ENCODE peak calls at places on chromosomes 13 and 19, in five cellular contexts. Y is uterus, U is endothelial cell of umbilical vein, K is IMR-90, T is choroid plexus epithelial cell. L is an unnamed sample.

GRCh38 chr19:32969549-32969948 is 2.2 kb downstream of the CEP89 start:
- DNase-seq in Y (no peak), U (no peak), K (no peak), T (no peak), L (no peak)

GRCh38 chr19:52961981-52962380 is 700 bp downstream of the ZNF816 start:
- DNase-seq in Y (no peak), U (no peak), K (no peak), T (no peak), L (no peak)

GRCh38 chr13:50809133-50810090 is 34.1 kb downstream of the DLEU7 start:
- DNase-seq in Y (no peak), U (no peak), K (no peak), T (no peak), L (no peak)

GRCh38 chr13:23817136-23817535 is 72.1 kb downstream of the MIPEP start:
- DNase-seq in Y (no peak), U (no peak), K (no peak), T (no peak), L (no peak)

GRCh38 chr13:100131863-100132574 is 43.1 kb downstream of the PCCA start:
- DNase-seq in Y (no peak), U (peak), K (peak), T (peak), L (peak)

GRCh38 chr19:18446811-18447359 is 9.0 kb upstream of the ISYNA1 start:
- DNase-seq in Y (no peak), U (no peak), K (no peak), T (no peak), L (no peak)

GRCh38 chr13:64525687-64526086 is 2704.4 kb downstream of the PCDH9 start:
- DNase-seq in Y (no peak), U (no peak), K (no peak), T (no peak), L (no peak)

GRCh38 chr13:23966691-23967615 is 69.7 kb upstream of the C1QTNF9B start:
- DNase-seq in Y (no peak), U (no peak), K (peak), T (peak), L (peak)

GRCh38 chr19:16191216-16191908 is 6.2 kb downstream of the FAM32A start:
- DNase-seq in Y (no peak), U (no peak), K (no peak), T (no peak), L (no peak)

GRCh38 chr13:111494641-111495040 is 174.2 kb downstream of the TEX29 start:
- DNase-seq in Y (peak), U (no peak), K (no peak), T (no peak), L (no peak)

GRCh38 chr19:33134571-33135041 is 2.7 kb downstream of the WDR88 start:
- DNase-seq in Y (no peak), U (no peak), K (no peak), T (no peak), L (no peak)

GRCh38 chr19:15759962-15760565 is 22.3 kb downstream of the OR10H3 start:
- DNase-seq in Y (no peak), U (no peak), K (no peak), T (no peak), L (no peak)

GRCh38 chr19:51891193-51891747 is 3.5 kb upstream of the ZNF577 start:
- DNase-seq in Y (no peak), U (no peak), K (no peak), T (no peak), L (no peak)

GRCh38 chr13:80341771-80342271 is 895 bp upstream of the SPRY2 start:
- DNase-seq in Y (peak), U (peak), K (peak), T (peak), L (peak)

GRCh38 chr19:13117772-13118423 is at the start of gene NACC1:
- DNase-seq in Y (peak), U (peak), K (peak), T (peak), L (peak)

GRCh38 chr19:5687360-5688198 is 2.5 kb upstream of the RPL36 start:
- DNase-seq in Y (no peak), U (no peak), K (no peak), T (no peak), L (no peak)
- TF ChIP-seq CTCF in Y (no peak), U (no peak), K (no peak), T (no peak), L (no peak)

DNA sequence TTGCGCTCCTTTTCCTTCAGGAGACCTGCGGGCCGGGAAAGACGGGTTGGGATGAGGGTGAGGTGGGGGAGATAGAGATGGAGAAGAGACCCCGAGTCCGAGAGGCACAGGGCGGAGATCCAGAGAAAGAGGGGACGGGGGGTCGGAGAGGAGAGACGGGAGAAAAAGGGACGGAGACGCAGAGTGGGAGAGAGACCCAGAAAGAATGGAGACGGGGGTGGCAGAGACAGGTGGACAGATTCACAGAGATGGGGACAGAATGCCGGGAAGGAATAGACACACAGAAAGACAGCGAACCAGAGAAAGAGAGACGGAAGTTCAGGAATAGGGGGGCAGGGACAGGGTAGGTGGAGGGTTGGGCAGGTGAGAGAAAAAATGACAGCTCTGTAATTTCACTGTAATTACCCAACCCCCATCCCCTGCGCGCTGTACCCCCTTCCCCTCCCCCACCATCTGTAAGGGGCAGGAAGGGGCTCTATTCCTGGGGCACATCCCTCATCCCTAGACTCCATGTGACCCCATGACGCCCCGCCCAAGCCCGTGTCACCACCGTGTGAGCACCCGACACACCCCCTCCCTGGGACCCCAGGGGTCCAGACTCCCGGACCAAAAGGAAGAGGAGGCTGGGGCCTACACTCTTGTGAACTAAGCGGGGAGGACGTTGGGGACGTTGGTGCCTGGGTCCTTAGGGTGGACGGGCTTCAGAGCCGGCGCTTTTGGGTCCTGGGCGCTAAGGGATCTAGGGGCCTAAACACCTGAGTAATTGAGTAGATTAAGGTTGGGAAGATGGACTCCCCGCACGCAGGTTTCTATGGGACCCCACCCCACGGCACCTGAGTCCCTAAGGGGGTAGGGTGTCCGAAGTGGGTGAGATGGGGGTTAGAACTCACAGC is 967 bp downstream of the DBP start:
- DNase-seq in Y (peak), U (no peak), K (no peak), T (no peak), L (no peak)
- H3K4me3 ChIP-seq in Y (peak), U (no peak), K (peak), T (peak), L (peak)

GRCh38 chr13:108223850-108224503 is 5.8 kb downstream of the ABHD13 start:
- DNase-seq in Y (no peak), U (no peak), K (no peak), T (no peak), L (no peak)

GRCh38 chr13:108215428-108215827 is at the start of gene LIG4:
- DNase-seq in Y (peak), U (peak), K (peak), T (peak), L (peak)

GRCh38 chr13:108214511-108215383 is 589 bp downstream of the LIG4 start:
- DNase-seq in Y (peak), U (no peak), K (no peak), T (peak), L (no peak)

GRCh38 chr13:108218044-108218974 is at the start of gene ABHD13:
- DNase-seq in Y (peak), U (peak), K (peak), T (peak), L (peak)

GRCh38 chr13:108220042-108220441 is 1.9 kb downstream of the ABHD13 start:
- DNase-seq in Y (no peak), U (no peak), K (no peak), T (no peak), L (no peak)
- TF ChIP-seq CTCF in Y (no peak), U (no peak), K (no peak), T (no peak), L (no peak)

DNA sequence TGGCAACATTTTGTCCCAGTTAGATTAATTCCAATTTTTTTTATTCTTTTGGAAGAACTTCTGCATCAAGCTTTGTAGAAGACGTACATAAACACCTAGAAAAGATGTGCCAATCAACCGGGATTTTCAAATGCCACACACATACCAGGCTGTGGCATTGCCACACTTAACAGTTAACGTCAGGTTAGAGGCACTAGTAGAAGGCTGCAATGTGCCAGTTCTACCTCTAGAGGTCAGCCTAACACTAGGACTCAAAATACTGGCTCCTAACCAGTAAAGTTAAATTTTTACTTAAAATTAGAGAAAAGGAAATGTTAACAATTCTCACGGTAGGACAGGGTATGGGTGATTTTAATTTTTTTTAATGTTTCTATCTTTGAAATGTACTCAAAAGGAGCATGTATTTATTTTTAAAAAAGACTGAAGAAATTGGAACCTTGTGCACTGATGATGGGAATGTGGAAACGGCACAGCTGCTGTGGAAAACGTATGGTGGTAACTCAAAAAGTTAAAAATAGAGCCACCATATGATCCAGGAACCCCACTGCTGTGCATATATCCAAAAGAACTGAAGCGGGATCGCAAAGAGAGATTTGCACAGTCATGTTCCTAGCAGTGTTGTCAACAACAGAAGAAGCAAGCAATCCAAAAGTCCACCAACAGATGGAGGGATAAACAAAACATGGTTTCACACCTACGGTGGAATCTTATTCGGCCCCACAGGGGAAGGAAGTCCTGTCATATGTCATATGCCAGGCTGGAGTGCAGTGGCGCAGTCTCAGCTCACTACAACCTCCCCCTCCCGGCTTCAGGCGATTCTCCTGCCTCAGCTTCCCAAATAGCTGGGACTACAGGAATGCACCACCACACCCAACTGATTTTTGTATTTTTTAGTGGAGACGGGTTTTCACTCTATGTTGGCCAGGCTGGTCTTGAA is 30.3 kb downstream of the CRYL1 start:
- DNase-seq in Y (peak), U (peak), K (peak), T (peak), L (peak)
- H3K4me3 ChIP-seq in Y (no peak), U (no peak), K (no peak), T (peak), L (no peak)

GRCh38 chr19:3129112-3129511 is 6.7 kb upstream of the GNA15 start:
- DNase-seq in Y (no peak), U (peak), K (peak), T (peak), L (peak)
- TF ChIP-seq CTCF in Y (peak), U (peak), K (peak), T (peak), L (peak)

DNA sequence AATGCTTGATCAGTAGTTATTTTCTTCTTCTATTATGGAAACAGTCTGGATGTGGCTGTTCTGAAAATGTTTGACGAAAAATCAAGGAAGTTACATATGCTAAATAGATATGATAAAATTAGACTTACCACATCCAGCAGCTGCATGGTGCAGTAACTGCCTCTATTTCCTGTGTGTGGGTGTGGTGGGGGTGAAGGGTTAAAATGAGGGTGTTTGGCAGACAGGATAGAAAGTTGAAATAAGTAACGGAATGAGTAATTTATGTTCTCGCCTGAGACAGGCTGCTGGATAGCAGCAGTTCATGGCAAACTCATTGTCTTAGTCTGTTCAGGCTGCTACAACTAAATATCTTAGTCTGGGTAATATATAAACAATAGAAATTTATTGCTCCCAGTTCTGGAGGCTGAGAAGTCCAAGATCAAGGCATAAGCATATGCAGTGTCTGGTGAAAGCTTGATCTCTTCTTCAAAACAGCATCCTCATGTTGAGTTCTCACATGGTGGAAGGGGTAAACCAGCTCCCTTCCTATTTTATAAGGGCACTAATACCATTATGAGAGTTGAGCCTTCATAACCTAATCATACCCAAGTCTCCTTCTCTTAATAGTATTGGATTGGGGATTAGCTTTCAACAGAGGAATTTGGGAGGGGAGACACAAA is 1248.9 kb downstream of the SLITRK5 start:
- DNase-seq in Y (no peak), U (no peak), K (no peak), T (no peak), L (no peak)
- H3K4me3 ChIP-seq in Y (no peak), U (no peak), K (no peak), T (no peak), L (no peak)

GRCh38 chr19:48813123-48813911 is 2.5 kb upstream of the BCAT2 start:
- DNase-seq in Y (no peak), U (no peak), K (no peak), T (no peak), L (no peak)
- TF ChIP-seq CTCF in Y (no peak), U (peak), K (no peak), T (peak), L (peak)

DNA sequence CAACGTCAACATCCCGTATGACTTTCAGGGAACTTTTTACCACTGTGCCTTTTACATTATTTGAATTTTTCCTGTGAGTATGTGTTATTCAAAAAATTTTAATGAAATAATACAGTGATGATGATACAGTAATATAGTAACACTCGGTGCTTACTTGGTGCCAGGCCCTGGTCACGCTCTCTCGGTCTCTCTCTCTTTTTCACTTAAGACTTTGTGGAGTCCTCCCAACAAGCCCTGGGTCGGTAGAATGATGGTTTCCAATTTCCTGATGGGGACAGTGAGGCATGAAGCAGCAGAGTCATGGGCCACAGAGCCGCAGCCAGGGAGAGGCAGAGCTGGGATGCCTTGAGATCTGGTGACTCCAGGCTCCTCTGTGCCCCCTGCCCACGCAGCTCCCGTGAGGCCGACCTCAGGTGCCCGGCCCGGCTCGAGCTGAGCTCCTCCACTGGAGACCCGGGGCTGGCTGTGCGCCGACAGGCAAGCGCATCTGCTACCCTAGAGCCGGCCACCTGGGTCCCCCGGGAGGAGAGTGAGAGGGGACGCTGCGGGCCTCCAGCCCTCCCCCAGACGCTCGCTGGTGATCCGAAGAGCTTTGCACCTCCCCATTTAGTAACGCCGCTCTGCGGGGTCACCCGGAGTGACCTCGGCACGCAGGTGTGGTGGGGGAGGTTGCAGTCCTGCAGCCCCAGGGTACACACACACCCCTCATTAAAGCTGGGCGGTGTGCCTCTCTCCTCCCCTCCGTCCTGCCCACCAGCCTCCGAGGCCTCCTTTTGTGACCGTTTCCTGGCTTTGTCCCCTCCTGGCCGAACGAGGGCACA is 4.4 kb upstream of the SBK3 start:
- DNase-seq in Y (no peak), U (peak), K (peak), T (peak), L (peak)
- H3K4me3 ChIP-seq in Y (no peak), U (peak), K (peak), T (peak), L (peak)

DNA sequence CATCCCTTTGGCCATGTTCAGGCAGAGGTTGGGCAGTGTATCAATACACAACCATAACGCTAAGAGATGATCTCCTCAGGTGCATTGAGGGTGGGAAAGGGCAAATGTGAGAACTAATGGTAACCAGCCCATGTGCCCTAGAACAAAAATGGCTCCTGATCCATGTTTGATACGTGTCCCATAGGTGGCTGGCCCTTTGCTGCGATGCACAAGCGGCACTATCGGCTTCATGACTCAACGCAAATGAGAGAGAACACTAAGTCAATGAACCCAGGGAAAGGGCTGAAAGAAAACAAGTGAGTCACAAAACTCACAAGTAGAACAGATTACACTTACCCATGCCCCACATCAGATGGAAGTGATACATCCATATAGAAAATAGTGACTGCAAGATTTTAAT is 201.7 kb downstream of the ABCC4 start:
- DNase-seq in Y (no peak), U (peak), K (peak), T (peak), L (peak)
- TF ChIP-seq CTCF in Y (no peak), U (no peak), K (no peak), T (no peak), L (no peak)

DNA sequence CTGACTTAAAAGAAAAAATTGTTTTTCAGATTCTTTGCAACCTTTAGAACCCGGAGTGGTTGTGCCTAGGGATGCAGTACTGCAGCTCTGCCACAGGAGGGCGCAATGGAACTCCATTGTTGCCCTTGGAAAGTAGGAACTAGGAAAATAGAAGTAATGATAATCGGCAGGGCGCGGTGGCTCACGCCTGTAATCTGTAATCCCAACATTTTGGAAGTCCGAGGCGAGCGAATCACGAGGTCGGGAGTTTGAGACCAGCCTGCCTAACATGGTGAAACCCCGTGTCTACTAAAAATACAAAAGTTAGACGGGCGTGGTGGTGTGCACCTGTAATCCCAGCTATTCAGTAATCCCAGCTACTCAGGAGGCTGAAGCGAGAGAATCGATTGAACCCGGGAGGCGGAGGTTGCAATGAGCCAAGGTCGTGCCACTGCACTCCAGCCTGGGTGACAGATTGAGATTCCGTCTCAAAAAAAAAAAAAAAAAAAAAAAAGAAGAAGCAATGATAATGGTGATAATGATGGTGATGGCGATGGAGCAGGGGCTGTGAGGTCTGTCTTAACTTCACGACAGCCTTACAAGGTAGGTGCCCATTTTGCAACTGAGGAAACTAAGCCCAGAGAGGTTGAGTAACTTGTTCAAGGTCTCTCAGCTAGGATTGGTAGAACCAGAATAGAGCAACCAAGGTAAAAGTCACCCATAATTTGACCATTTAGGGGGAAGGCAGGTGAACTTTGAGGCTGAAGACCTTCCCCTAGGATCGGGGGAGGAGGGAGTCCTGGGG is 5.5 kb upstream of the ADAMTS10 start:
- DNase-seq in Y (no peak), U (peak), K (peak), T (peak), L (peak)
- H3K4me3 ChIP-seq in Y (no peak), U (no peak), K (no peak), T (no peak), L (no peak)